ENCODE peak calls at places on chromosomes 3 and 15, in seven cellular contexts. K, O, E, I, A, V and Y are unnamed samples.
A peak's percentile ranks its signal among the peaks of the same experiment; 100 is the strongest.

GRCh38 chr3:14510838-14511622 is 29.1 kb downstream of the GRIP2 start:
- DNase-seq in K (no peak), O (no peak), E (no peak), I (peak; percentile 77), A (no peak), V (no peak), Y (no peak)

GRCh38 chr3:42569743-42570142 is 12.0 kb downstream of the SEC22C start:
- DNase-seq in K (no peak), O (no peak), E (no peak), I (no peak), A (no peak), V (no peak), Y (no peak)

GRCh38 chr3:15309662-15310335 is 22.6 kb downstream of the SH3BP5 start:
- DNase-seq in K (no peak), O (no peak), E (no peak), I (peak; percentile 74), A (no peak), V (no peak), Y (no peak)

GRCh38 chr15:60479711-60480110 is 769 bp upstream of the ICE2 start:
- DNase-seq in K (no peak), O (no peak), E (no peak), I (no peak), A (no peak), V (no peak), Y (no peak)

GRCh38 chr3:127822836-127823589 is 698 bp upstream of the MGLL start:
- DNase-seq in K (no peak), O (peak; percentile 20), E (peak; percentile 17), I (peak; percentile 92), A (no peak), V (no peak), Y (no peak)

GRCh38 chr15:65533057-65533752 is 2.9 kb downstream of the HACD3 start:
- DNase-seq in K (no peak), O (no peak), E (no peak), I (no peak), A (no peak), V (no peak), Y (no peak)

GRCh38 chr15:37104413-37105392 is 4.4 kb upstream of the MEIS2 start:
- DNase-seq in K (no peak), O (no peak), E (peak; percentile 55), I (no peak), A (no peak), V (no peak), Y (no peak)

GRCh38 chr3:39021465-39022274 is 30.1 kb downstream of the SCN11A start:
- DNase-seq in K (no peak), O (no peak), E (no peak), I (no peak), A (no peak), V (no peak), Y (no peak)

GRCh38 chr3:12681586-12682371 is 17.9 kb upstream of the RAF1 start:
- DNase-seq in K (no peak), O (no peak), E (peak; percentile 80), I (no peak), A (no peak), V (no peak), Y (no peak)

GRCh38 chr15:81083201-81083600 is 50.9 kb upstream of the CFAP161 start:
- DNase-seq in K (no peak), O (no peak), E (no peak), I (no peak), A (no peak), V (no peak), Y (no peak)